ENCODE peak calls at places on chromosomes 13 and 19, in eight cellular contexts. One of them, this sample, is unnamed.

GRCh38 chr13:32734511-32734910 is 148.3 kb downstream of the PDS5B start:
- DNase-seq in A549: peak
- DNase-seq in CD8-positive, alpha-beta T cell: no peak
- DNase-seq in dorsolateral prefrontal cortex: no peak
- DNase-seq in fibroblast of the aortic adventitia: peak
- DNase-seq in esophagus squamous epithelium: no peak
- DNase-seq in cardiac muscle cell: peak
- DNase-seq in left ventricle myocardium inferior: no peak
- DNase-seq in this sample: no peak

GRCh38 chr13:94515352-94515751 is 35.9 kb upstream of the DCT start:
- DNase-seq in esophagus squamous epithelium: no peak
- DNase-seq in fibroblast of the aortic adventitia: no peak
- DNase-seq in CD8-positive, alpha-beta T cell: no peak
- DNase-seq in dorsolateral prefrontal cortex: no peak
- DNase-seq in A549: no peak
- DNase-seq in left ventricle myocardium inferior: no peak
- DNase-seq in cardiac muscle cell: no peak
- DNase-seq in this sample: no peak

GRCh38 chr19:16920816-16921529 is 32.2 kb downstream of the F2RL3 start:
- DNase-seq in A549: no peak
- DNase-seq in left ventricle myocardium inferior: no peak
- DNase-seq in cardiac muscle cell: no peak
- DNase-seq in dorsolateral prefrontal cortex: no peak
- DNase-seq in esophagus squamous epithelium: no peak
- DNase-seq in CD8-positive, alpha-beta T cell: no peak
- DNase-seq in fibroblast of the aortic adventitia: peak
- DNase-seq in this sample: no peak

GRCh38 chr19:45771331-45771933 is 2.4 kb upstream of the SIX5 start:
- DNase-seq in dorsolateral prefrontal cortex: no peak
- DNase-seq in fibroblast of the aortic adventitia: no peak
- DNase-seq in left ventricle myocardium inferior: no peak
- DNase-seq in cardiac muscle cell: no peak
- DNase-seq in esophagus squamous epithelium: no peak
- DNase-seq in A549: no peak
- DNase-seq in CD8-positive, alpha-beta T cell: no peak
- DNase-seq in this sample: no peak

GRCh38 chr19:7509625-7510024 is 6.3 kb upstream of the ZNF358 start:
- DNase-seq in A549: no peak
- DNase-seq in left ventricle myocardium inferior: no peak
- DNase-seq in dorsolateral prefrontal cortex: no peak
- DNase-seq in fibroblast of the aortic adventitia: no peak
- DNase-seq in cardiac muscle cell: peak
- DNase-seq in CD8-positive, alpha-beta T cell: no peak
- DNase-seq in esophagus squamous epithelium: no peak
- DNase-seq in this sample: no peak

GRCh38 chr13:33633701-33634525 is 184.0 kb upstream of the RFC3 start:
- DNase-seq in CD8-positive, alpha-beta T cell: no peak
- DNase-seq in esophagus squamous epithelium: no peak
- DNase-seq in dorsolateral prefrontal cortex: no peak
- DNase-seq in cardiac muscle cell: no peak
- DNase-seq in left ventricle myocardium inferior: no peak
- DNase-seq in fibroblast of the aortic adventitia: peak
- DNase-seq in A549: peak
- DNase-seq in this sample: no peak

GRCh38 chr19:53960187-53960586 is 2.5 kb upstream of the CACNG8 start:
- DNase-seq in esophagus squamous epithelium: no peak
- DNase-seq in cardiac muscle cell: no peak
- DNase-seq in fibroblast of the aortic adventitia: no peak
- DNase-seq in dorsolateral prefrontal cortex: no peak
- DNase-seq in left ventricle myocardium inferior: no peak
- DNase-seq in A549: no peak
- DNase-seq in CD8-positive, alpha-beta T cell: no peak
- DNase-seq in this sample: no peak

GRCh38 chr13:89726690-89727435 is 1620.6 kb upstream of the MIR17HG start:
- DNase-seq in esophagus squamous epithelium: no peak
- DNase-seq in left ventricle myocardium inferior: no peak
- DNase-seq in A549: peak
- DNase-seq in CD8-positive, alpha-beta T cell: no peak
- DNase-seq in fibroblast of the aortic adventitia: peak
- DNase-seq in cardiac muscle cell: no peak
- DNase-seq in dorsolateral prefrontal cortex: no peak
- DNase-seq in this sample: no peak

GRCh38 chr13:104597554-104598240 is 1531.5 kb upstream of the SLC10A2 start:
- DNase-seq in dorsolateral prefrontal cortex: no peak
- DNase-seq in left ventricle myocardium inferior: no peak
- DNase-seq in esophagus squamous epithelium: no peak
- DNase-seq in cardiac muscle cell: no peak
- DNase-seq in fibroblast of the aortic adventitia: no peak
- DNase-seq in A549: no peak
- DNase-seq in CD8-positive, alpha-beta T cell: no peak
- DNase-seq in this sample: no peak

DNA sequence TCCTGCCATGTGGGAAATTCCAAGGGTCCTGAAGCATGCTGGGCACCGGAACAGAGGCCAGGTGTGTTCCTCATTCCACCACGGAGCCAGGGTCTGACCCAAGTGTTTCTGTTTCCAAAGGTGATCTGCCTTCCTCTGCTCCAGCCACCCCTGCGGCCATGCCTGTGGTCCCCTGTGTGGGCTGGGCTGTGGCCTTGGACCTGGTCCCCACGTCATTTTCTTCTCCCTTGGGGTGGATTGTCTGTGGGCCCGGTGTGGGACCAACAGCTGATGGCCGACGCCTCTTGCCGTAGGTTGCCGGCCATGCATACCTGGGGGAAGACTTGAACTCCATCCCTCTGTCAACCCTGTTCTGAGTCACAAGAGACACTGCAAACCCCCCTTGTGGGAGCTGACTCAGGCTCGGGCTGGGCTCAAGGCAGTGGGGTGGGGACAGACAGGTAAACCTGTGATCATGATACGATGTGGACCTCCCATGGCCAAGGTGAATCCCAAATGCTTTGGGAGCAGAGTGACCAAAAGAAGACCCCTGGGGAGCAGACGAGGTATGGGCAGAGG is 35.0 kb downstream of the ATP11A start:
- DNase-seq in left ventricle myocardium inferior: no peak
- DNase-seq in cardiac muscle cell: no peak
- DNase-seq in esophagus squamous epithelium: no peak
- DNase-seq in CD8-positive, alpha-beta T cell: no peak
- DNase-seq in A549: no peak
- DNase-seq in fibroblast of the aortic adventitia: no peak
- DNase-seq in dorsolateral prefrontal cortex: no peak
- DNase-seq in this sample: no peak
- H3K4me3 ChIP-seq in left ventricle myocardium inferior: peak
- H3K4me3 ChIP-seq in cardiac muscle cell: no peak
- H3K4me3 ChIP-seq in esophagus squamous epithelium: no peak
- H3K4me3 ChIP-seq in CD8-positive, alpha-beta T cell: no peak
- H3K4me3 ChIP-seq in A549: no peak
- H3K4me3 ChIP-seq in fibroblast of the aortic adventitia: no peak
- H3K4me3 ChIP-seq in dorsolateral prefrontal cortex: no peak
- H3K4me3 ChIP-seq in this sample: no peak

GRCh38 chr19:31274964-31275319 is 74.3 kb downstream of the TSHZ3 start:
- DNase-seq in left ventricle myocardium inferior: no peak
- DNase-seq in CD8-positive, alpha-beta T cell: no peak
- DNase-seq in esophagus squamous epithelium: no peak
- DNase-seq in dorsolateral prefrontal cortex: no peak
- DNase-seq in cardiac muscle cell: no peak
- DNase-seq in A549: no peak
- DNase-seq in fibroblast of the aortic adventitia: no peak
- DNase-seq in this sample: no peak
- H3K4me3 ChIP-seq in left ventricle myocardium inferior: no peak
- H3K4me3 ChIP-seq in CD8-positive, alpha-beta T cell: no peak
- H3K4me3 ChIP-seq in esophagus squamous epithelium: no peak
- H3K4me3 ChIP-seq in dorsolateral prefrontal cortex: peak
- H3K4me3 ChIP-seq in cardiac muscle cell: no peak
- H3K4me3 ChIP-seq in A549: no peak
- H3K4me3 ChIP-seq in fibroblast of the aortic adventitia: no peak
- H3K4me3 ChIP-seq in this sample: no peak

DNA sequence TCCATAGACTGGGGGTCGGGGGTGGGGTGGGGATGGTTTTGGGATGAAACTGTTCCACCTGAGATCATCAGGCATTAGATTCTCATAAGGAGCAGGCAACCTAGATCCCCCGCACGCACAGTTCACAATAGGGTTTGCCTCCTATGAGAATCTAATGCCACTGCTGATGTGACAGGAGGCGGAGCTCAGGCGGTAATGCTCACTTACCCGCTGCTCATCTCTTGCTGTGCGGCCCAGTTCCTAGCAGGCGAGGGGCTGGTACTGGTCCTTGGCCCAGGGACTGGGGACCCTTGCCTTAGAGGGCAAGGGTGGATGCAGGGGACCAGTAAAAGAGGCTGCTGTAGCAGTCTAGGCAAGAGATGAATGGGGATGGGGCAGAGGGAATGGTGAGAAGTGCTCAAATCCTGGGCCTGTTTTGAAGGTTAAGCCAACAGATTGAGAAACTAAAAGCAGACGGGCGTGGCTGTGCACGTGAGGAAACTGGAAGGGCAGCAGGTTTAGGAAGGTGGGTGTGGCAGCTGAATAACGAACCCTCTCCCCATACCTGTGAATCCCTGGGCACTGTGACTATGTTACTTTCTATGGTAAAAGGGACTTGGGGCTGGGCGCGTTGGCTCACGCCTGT is 1.5 kb upstream of the ERICH4 start:
- DNase-seq in CD8-positive, alpha-beta T cell: no peak
- DNase-seq in dorsolateral prefrontal cortex: no peak
- DNase-seq in fibroblast of the aortic adventitia: no peak
- DNase-seq in left ventricle myocardium inferior: no peak
- DNase-seq in A549: no peak
- DNase-seq in esophagus squamous epithelium: no peak
- DNase-seq in cardiac muscle cell: no peak
- DNase-seq in this sample: no peak
- H3K4me3 ChIP-seq in CD8-positive, alpha-beta T cell: no peak
- H3K4me3 ChIP-seq in dorsolateral prefrontal cortex: no peak
- H3K4me3 ChIP-seq in fibroblast of the aortic adventitia: no peak
- H3K4me3 ChIP-seq in left ventricle myocardium inferior: no peak
- H3K4me3 ChIP-seq in A549: no peak
- H3K4me3 ChIP-seq in esophagus squamous epithelium: no peak
- H3K4me3 ChIP-seq in cardiac muscle cell: no peak
- H3K4me3 ChIP-seq in this sample: no peak

GRCh38 chr13:101412076-101412475 is 4.2 kb downstream of the NALCN start:
- DNase-seq in left ventricle myocardium inferior: no peak
- DNase-seq in dorsolateral prefrontal cortex: no peak
- DNase-seq in A549: no peak
- DNase-seq in esophagus squamous epithelium: no peak
- DNase-seq in CD8-positive, alpha-beta T cell: no peak
- DNase-seq in fibroblast of the aortic adventitia: no peak
- DNase-seq in cardiac muscle cell: no peak
- DNase-seq in this sample: no peak

GRCh38 chr13:101417043-101417406 is 717 bp upstream of the NALCN start:
- DNase-seq in fibroblast of the aortic adventitia: peak
- DNase-seq in left ventricle myocardium inferior: no peak
- DNase-seq in CD8-positive, alpha-beta T cell: no peak
- DNase-seq in A549: peak
- DNase-seq in esophagus squamous epithelium: no peak
- DNase-seq in dorsolateral prefrontal cortex: no peak
- DNase-seq in cardiac muscle cell: no peak
- DNase-seq in this sample: no peak

GRCh38 chr13:101416181-101417042 is at the start of gene NALCN:
- DNase-seq in esophagus squamous epithelium: no peak
- DNase-seq in fibroblast of the aortic adventitia: peak
- DNase-seq in CD8-positive, alpha-beta T cell: no peak
- DNase-seq in cardiac muscle cell: peak
- DNase-seq in A549: peak
- DNase-seq in left ventricle myocardium inferior: peak
- DNase-seq in dorsolateral prefrontal cortex: peak
- DNase-seq in this sample: no peak

GRCh38 chr13:101417501-101417900 is 1.2 kb upstream of the NALCN start:
- DNase-seq in A549: no peak
- DNase-seq in esophagus squamous epithelium: no peak
- DNase-seq in cardiac muscle cell: no peak
- DNase-seq in CD8-positive, alpha-beta T cell: no peak
- DNase-seq in dorsolateral prefrontal cortex: no peak
- DNase-seq in fibroblast of the aortic adventitia: no peak
- DNase-seq in left ventricle myocardium inferior: no peak
- DNase-seq in this sample: no peak

DNA sequence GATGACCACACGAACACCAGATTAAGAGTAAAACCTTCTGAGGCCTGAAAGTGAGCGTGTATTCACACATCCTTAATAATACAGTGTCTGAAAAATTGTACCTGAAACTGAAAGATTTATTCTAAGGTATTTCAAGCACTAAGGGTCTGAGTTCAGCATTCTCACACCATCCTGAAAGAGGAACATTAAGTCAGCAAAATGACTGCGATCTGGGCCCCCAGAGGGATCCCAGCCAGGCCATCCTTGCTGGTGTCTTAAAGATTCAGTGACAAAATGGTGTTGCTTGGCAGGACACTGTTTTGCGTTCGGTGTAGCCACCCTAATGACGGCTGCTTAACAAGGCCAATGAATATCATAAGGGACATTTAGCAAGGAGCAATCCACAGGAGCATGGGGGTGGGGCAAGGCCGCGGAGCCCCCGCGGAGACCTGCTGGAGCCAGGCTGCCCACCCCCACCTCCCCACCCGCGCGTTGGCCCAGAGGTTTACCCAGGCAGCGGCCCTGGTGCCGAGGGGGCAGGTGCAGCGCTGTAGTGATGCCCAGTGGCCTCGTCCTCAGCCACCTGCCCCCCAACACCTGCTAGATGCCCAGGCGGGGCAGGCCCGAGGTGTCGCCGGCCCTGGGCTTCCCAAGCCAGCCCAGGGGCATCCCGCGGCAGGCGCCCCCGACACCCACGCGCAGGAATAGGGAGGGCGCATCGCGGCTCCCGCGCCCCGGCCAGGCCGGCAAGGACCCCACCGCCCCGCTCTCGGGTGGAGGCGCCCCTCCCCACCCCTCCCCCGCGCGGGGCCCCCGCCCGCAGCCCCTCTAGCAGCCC is 742 bp downstream of the NALCN start:
- DNase-seq in esophagus squamous epithelium: no peak
- DNase-seq in fibroblast of the aortic adventitia: no peak
- DNase-seq in CD8-positive, alpha-beta T cell: no peak
- DNase-seq in left ventricle myocardium inferior: no peak
- DNase-seq in cardiac muscle cell: no peak
- DNase-seq in dorsolateral prefrontal cortex: no peak
- DNase-seq in A549: peak
- DNase-seq in this sample: no peak
- H3K4me3 ChIP-seq in esophagus squamous epithelium: peak
- H3K4me3 ChIP-seq in fibroblast of the aortic adventitia: peak
- H3K4me3 ChIP-seq in CD8-positive, alpha-beta T cell: no peak
- H3K4me3 ChIP-seq in left ventricle myocardium inferior: peak
- H3K4me3 ChIP-seq in cardiac muscle cell: peak
- H3K4me3 ChIP-seq in dorsolateral prefrontal cortex: peak
- H3K4me3 ChIP-seq in A549: peak
- H3K4me3 ChIP-seq in this sample: no peak

GRCh38 chr19:5459360-5459759 is 4.1 kb downstream of the ZNRF4 start:
- DNase-seq in cardiac muscle cell: no peak
- DNase-seq in dorsolateral prefrontal cortex: no peak
- DNase-seq in esophagus squamous epithelium: no peak
- DNase-seq in CD8-positive, alpha-beta T cell: no peak
- DNase-seq in A549: no peak
- DNase-seq in fibroblast of the aortic adventitia: no peak
- DNase-seq in left ventricle myocardium inferior: no peak
- DNase-seq in this sample: no peak
- H3K4me3 ChIP-seq in cardiac muscle cell: no peak
- H3K4me3 ChIP-seq in dorsolateral prefrontal cortex: no peak
- H3K4me3 ChIP-seq in esophagus squamous epithelium: no peak
- H3K4me3 ChIP-seq in CD8-positive, alpha-beta T cell: no peak
- H3K4me3 ChIP-seq in A549: no peak
- H3K4me3 ChIP-seq in fibroblast of the aortic adventitia: no peak
- H3K4me3 ChIP-seq in left ventricle myocardium inferior: no peak
- H3K4me3 ChIP-seq in this sample: no peak